ENCODE peak calls at places on chromosomes 5 and 9, in six cellular contexts. H is K562, M is GM12878, U is HepG2, O is H1, B is GM12892. T is an unnamed sample.

GRCh38 chr9:1775230-1775629 is 239.9 kb upstream of the SMARCA2 start:
- DNase-seq in H (no peak), B (no peak), O (no peak), M (no peak), U (no peak), T (no peak)

GRCh38 chr9:34809504-34810186 is 99.7 kb upstream of the CCL21 start:
- DNase-seq in U (no peak), B (no peak), O (peak; percentile 83), M (no peak), H (peak; percentile 8), T (no peak)

GRCh38 chr5:7856855-7857254 is 5.9 kb upstream of the CFAP90 start:
- DNase-seq in M (no peak), H (peak; percentile 34), O (peak; percentile 56), U (peak; percentile 38), B (no peak), T (no peak)

GRCh38 chr9:82504620-82505019 is 516.0 kb downstream of the SPATA31D1 start:
- DNase-seq in U (no peak), B (no peak), H (no peak), M (no peak), O (no peak), T (no peak)

GRCh38 chr9:2583308-2584013 is 38.1 kb upstream of the VLDLR start:
- DNase-seq in H (no peak), U (no peak), O (no peak), B (no peak), M (no peak), T (no peak)

GRCh38 chr9:127029548-127029947 is 92.9 kb downstream of the ANGPTL2 start:
- DNase-seq in O (no peak), H (no peak), B (no peak), M (no peak), U (no peak), T (no peak)

GRCh38 chr9:35349287-35349990 is 140.5 kb upstream of the RUSC2 start:
- DNase-seq in M (no peak), U (no peak), B (no peak), H (no peak), O (no peak), T (no peak)

GRCh38 chr9:105044458-105044857 is 116.5 kb upstream of the ABCA1 start:
- DNase-seq in H (no peak), M (no peak), B (no peak), O (no peak), U (no peak), T (no peak)

GRCh38 chr9:131657456-131657855 is 82.4 kb downstream of the RAPGEF1 start:
- DNase-seq in H (no peak), U (no peak), O (no peak), B (no peak), M (no peak), T (no peak)

GRCh38 chr5:96434201-96434645 is 1.2 kb upstream of the PCSK1 start:
- DNase-seq in M (no peak), U (peak; percentile 48), O (peak; percentile 87), H (peak; percentile 37), B (peak; percentile 20), T (no peak)

GRCh38 chr5:9207820-9208418 is 338.0 kb downstream of the SEMA5A start:
- DNase-seq in O (no peak), B (no peak), U (peak; percentile 34), M (no peak), H (peak; percentile 33), T (no peak)

GRCh38 chr9:121562261-121562780 is 62.7 kb upstream of the GGTA1 start:
- DNase-seq in B (no peak), O (no peak), H (no peak), U (no peak), M (no peak), T (no peak)

GRCh38 chr9:20217596-20217995 is 404.7 kb downstream of the MLLT3 start:
- DNase-seq in H (no peak), B (no peak), O (no peak), M (no peak), U (no peak), T (no peak)

GRCh38 chr5:80055491-80056170 is 20.5 kb downstream of the THBS4 start:
- DNase-seq in H (no peak), M (no peak), U (no peak), B (no peak), O (peak; percentile 58), T (no peak)

GRCh38 chr5:139804800-139805397 is 9.3 kb downstream of the PSD2 start:
- DNase-seq in O (no peak), U (no peak), M (no peak), B (no peak), H (no peak), T (no peak)

GRCh38 chr9:137406876-137407589 is 15.9 kb downstream of the EXD3 start:
- DNase-seq in U (peak; percentile 42), H (peak; percentile 6), M (no peak), O (peak; percentile 92), B (peak; percentile 80), T (peak; percentile 91)

GRCh38 chr5:165202144-165202910 is 1696.9 kb downstream of the MAT2B start:
- DNase-seq in U (no peak), B (no peak), H (no peak), M (no peak), O (no peak), T (no peak)

GRCh38 chr9:97502222-97502983 is 937 bp downstream of the TMOD1 start:
- DNase-seq in B (peak; percentile 45), H (peak; percentile 32), U (no peak), M (no peak), O (peak; percentile 75), T (peak; percentile 37)

GRCh38 chr5:29780401-29780800 is 1413.1 kb upstream of the CDH6 start:
- DNase-seq in O (no peak), U (peak; percentile 89), B (no peak), M (no peak), H (no peak), T (no peak)

GRCh38 chr5:110055301-110055700 is 365.6 kb downstream of the MAN2A1 start:
- DNase-seq in O (no peak), U (no peak), M (no peak), H (no peak), B (no peak), T (no peak)

GRCh38 chr9:38251036-38251335 is 141.5 kb upstream of the ALDH1B1 start:
- DNase-seq in H (no peak), M (no peak), O (no peak), U (no peak), B (no peak), T (no peak)

GRCh38 chr9:14179449-14179848 is 134.5 kb downstream of the NFIB start:
- DNase-seq in B (no peak), M (no peak), H (no peak), U (peak; percentile 56), O (no peak), T (no peak)

GRCh38 chr5:87392170-87392569 is 20.6 kb downstream of the CCNH start:
- DNase-seq in O (no peak), B (no peak), U (no peak), H (no peak), M (no peak), T (no peak)
- TF ChIP-seq POLR2A in O (no peak), B (no peak), U (no peak), H (no peak), M (no peak), T (no peak)

DNA sequence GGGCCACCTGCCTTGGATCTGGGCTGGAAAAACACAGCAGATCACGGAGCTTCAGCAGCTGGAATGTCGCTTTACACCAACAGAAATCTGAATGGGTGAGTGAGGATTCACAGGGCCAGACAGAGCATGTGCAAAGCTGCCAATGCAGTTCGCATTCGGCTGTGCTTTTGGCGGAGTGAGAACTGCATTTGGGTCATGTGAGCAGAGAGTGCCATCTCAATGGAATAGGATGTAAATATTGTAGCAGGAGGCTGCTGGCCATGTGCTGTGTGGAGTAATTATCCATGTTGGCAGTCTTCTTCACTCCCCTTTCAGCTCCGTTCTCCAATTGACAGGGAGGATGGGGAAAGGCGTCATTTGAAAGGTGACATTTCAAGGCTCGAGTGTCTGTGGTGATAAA is at the start of gene ANKRD55:
- DNase-seq in O (no peak), U (no peak), H (no peak), M (no peak), B (no peak), T (no peak)
- TF ChIP-seq TAF1 in O (no peak), U (no peak), H (no peak), M (no peak), B (no peak), T (no peak)

DNA sequence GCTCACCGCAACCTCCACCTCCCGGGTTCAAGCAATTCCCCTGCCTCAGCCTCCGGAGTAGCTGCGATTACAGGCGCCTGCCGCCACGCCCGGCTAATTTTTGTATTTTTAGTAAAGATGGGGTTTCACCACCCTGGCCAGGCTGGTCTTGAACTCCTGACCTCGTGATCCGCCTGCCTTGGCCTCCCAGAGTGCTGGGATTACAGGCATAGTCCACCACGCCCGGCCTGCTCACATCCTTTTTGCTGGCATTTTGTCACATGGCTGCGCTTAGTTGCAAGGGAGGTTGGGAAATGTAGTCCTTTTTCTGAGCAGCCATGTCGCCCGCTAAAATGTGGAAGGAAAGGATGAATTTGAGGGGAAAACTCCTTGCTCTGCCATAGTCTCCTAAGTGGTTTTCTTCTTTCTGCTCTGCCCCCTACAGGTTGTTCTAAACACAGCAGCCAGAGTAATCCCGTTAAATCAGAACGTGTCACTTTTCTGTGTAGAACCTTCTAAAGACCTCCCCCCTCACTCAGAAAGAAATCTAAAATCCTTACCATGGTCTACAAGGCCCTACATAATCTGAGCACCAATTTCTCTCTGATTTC is 57.8 kb upstream of the HSPA9 start:
- DNase-seq in O (peak; percentile 75), B (no peak), H (peak; percentile 51), U (peak; percentile 54), M (peak; percentile 51), T (peak; percentile 15)
- TF ChIP-seq POLR2AphosphoS5 in O (no peak), B (no peak), H (no peak), U (no peak), M (no peak), T (no peak)

DNA sequence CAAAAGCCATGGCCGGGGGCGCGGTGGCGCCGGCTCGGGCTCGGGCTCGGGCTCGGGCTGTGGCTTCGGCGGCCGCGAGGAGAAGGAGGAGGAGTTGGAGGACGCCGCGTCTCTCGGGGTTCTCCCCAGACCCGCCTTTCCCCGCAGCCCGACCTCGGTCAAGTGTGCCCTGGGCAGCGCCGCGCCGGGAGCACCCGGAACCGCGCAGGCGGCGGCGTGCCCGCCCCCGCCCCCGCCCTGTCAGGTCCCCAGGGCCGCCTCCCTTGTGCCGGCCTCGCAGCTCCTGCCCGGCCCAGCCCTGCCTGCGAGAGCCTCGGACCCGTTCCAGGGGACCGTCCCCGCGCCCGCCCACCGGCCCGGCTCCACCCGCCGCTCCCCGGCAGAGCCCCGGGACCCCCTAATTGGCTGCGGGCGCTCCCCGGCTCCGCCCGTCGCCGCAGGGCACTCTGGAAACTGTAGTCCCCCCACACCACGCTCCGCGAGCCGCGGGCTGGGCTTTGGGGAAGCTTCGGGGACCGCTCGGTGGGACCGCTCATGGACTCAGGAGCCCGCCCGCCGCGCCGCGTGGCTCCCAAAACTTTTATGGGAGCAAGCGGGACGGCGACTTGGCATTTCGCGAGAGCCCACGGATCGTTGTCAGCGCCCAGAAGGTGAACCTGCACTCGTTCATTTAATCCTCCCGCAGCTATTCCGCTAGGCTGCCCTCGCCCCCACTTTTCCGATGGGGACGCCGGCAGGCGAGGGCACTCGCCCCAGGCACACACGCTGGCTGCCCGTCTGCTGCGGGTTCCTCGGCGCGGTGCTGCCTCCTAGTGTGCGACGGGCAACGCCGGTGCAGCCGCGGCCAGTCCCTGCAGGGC is at the start of gene STK10:
- DNase-seq in M (no peak), O (peak; percentile 93), U (peak; percentile 80), H (peak; percentile 88), B (peak; percentile 94), T (peak; percentile 94)
- TF ChIP-seq POLR2A in M (peak; percentile 65), O (no peak), U (no peak), H (peak; percentile 52), B (peak; percentile 56), T (no peak)

GRCh38 chr9:78745996-78746395 is 449.1 kb downstream of the PSAT1 start:
- DNase-seq in B (no peak), H (no peak), M (no peak), O (no peak), U (no peak), T (no peak)
- TF ChIP-seq TAF1 in B (no peak), H (no peak), M (no peak), O (no peak), U (no peak), T (no peak)

T was measured in GM12891.